ENCODE peak calls at places on chromosomes 7 and 10, in four cellular contexts. One of them, this sample, is unnamed.

GRCh38 chr10:70816220-70816894 is 609 bp downstream of the SGPL1 start:
- DNase-seq in HepG2: peak; percentile 74
- DNase-seq in GM12878: no peak
- DNase-seq in K562: peak; percentile 81
- DNase-seq in this sample: peak; percentile 67

GRCh38 chr10:68142761-68143160 is 33.5 kb downstream of the MYPN start:
- DNase-seq in HepG2: no peak
- DNase-seq in GM12878: no peak
- DNase-seq in K562: no peak
- DNase-seq in this sample: no peak

GRCh38 chr10:104067525-104067924 is 18.2 kb downstream of the COL17A1 start:
- DNase-seq in K562: no peak
- DNase-seq in GM12878: no peak
- DNase-seq in HepG2: no peak
- DNase-seq in this sample: peak; percentile 58

GRCh38 chr7:123624527-123625183 is 23.0 kb downstream of the ASB15 start:
- DNase-seq in HepG2: peak; percentile 47
- DNase-seq in K562: peak; percentile 76
- DNase-seq in GM12878: peak; percentile 25
- DNase-seq in this sample: peak; percentile 86

GRCh38 chr10:133326745-133327650 is 9.7 kb downstream of the CALY start:
- DNase-seq in GM12878: no peak
- DNase-seq in K562: no peak
- DNase-seq in HepG2: no peak
- DNase-seq in this sample: no peak

GRCh38 chr10:129703287-129704137 is 236.5 kb downstream of the MGMT start:
- DNase-seq in GM12878: no peak
- DNase-seq in HepG2: no peak
- DNase-seq in K562: no peak
- DNase-seq in this sample: no peak

GRCh38 chr10:25226775-25227682 is 52.2 kb downstream of the GPR158 start:
- DNase-seq in K562: peak; percentile 21
- DNase-seq in GM12878: peak; percentile 4
- DNase-seq in HepG2: peak; percentile 21
- DNase-seq in this sample: peak; percentile 41

GRCh38 chr10:116765549-116766162 is 23.3 kb upstream of the HSPA12A start:
- DNase-seq in GM12878: no peak
- DNase-seq in K562: peak; percentile 55
- DNase-seq in HepG2: no peak
- DNase-seq in this sample: peak; percentile 45

GRCh38 chr7:127266047-127266446 is 13.3 kb upstream of the GRM8 start:
- DNase-seq in GM12878: no peak
- DNase-seq in HepG2: no peak
- DNase-seq in K562: no peak
- DNase-seq in this sample: no peak

GRCh38 chr7:50307368-50308012 is 3.0 kb downstream of the IKZF1 start:
- DNase-seq in GM12878: no peak
- DNase-seq in K562: peak; percentile 53
- DNase-seq in HepG2: no peak
- DNase-seq in this sample: no peak

GRCh38 chr7:109772161-109772560 is 1202.5 kb downstream of the DNAJB9 start:
- DNase-seq in GM12878: no peak
- DNase-seq in HepG2: no peak
- DNase-seq in K562: no peak
- DNase-seq in this sample: no peak

GRCh38 chr7:69890081-69890369 is 291.8 kb downstream of the AUTS2 start:
- DNase-seq in K562: no peak
- DNase-seq in GM12878: no peak
- DNase-seq in HepG2: no peak
- DNase-seq in this sample: no peak

GRCh38 chr7:128389815-128390329 is 19.9 kb downstream of the IMPDH1 start:
- DNase-seq in GM12878: no peak
- DNase-seq in HepG2: no peak
- DNase-seq in K562: peak; percentile 9
- DNase-seq in this sample: no peak

GRCh38 chr7:148701414-148701813 is 2.7 kb downstream of the CUL1 start:
- DNase-seq in GM12878: no peak
- DNase-seq in K562: peak; percentile 41
- DNase-seq in HepG2: no peak
- DNase-seq in this sample: no peak

GRCh38 chr7:80106498-80107113 is 28.0 kb upstream of the GNAI1 start:
- DNase-seq in K562: no peak
- DNase-seq in GM12878: no peak
- DNase-seq in HepG2: no peak
- DNase-seq in this sample: no peak

GRCh38 chr7:116173051-116174028 is 37.0 kb upstream of the TES start:
- DNase-seq in HepG2: peak; percentile 77
- DNase-seq in GM12878: no peak
- DNase-seq in K562: peak; percentile 43
- DNase-seq in this sample: no peak

GRCh38 chr7:137940656-137941518 is 61.0 kb downstream of the CREB3L2 start:
- DNase-seq in K562: peak; percentile 60
- DNase-seq in HepG2: peak; percentile 74
- DNase-seq in GM12878: no peak
- DNase-seq in this sample: no peak

GRCh38 chr7:2644514-2645273 is 12.9 kb downstream of the TTYH3 start:
- DNase-seq in HepG2: no peak
- DNase-seq in GM12878: no peak
- DNase-seq in K562: no peak
- DNase-seq in this sample: no peak
- TF ChIP-seq ETV6 in HepG2: no peak
- TF ChIP-seq ETV6 in GM12878: no peak
- TF ChIP-seq ETV6 in K562: no peak
- TF ChIP-seq ETV6 in this sample: no peak

GRCh38 chr7:27345964-27346363 is 103.4 kb downstream of the EVX1 start:
- DNase-seq in K562: no peak
- DNase-seq in GM12878: no peak
- DNase-seq in HepG2: no peak
- DNase-seq in this sample: no peak
- TF ChIP-seq TCF7 in K562: no peak
- TF ChIP-seq TCF7 in GM12878: no peak
- TF ChIP-seq TCF7 in HepG2: no peak
- TF ChIP-seq TCF7 in this sample: no peak

DNA sequence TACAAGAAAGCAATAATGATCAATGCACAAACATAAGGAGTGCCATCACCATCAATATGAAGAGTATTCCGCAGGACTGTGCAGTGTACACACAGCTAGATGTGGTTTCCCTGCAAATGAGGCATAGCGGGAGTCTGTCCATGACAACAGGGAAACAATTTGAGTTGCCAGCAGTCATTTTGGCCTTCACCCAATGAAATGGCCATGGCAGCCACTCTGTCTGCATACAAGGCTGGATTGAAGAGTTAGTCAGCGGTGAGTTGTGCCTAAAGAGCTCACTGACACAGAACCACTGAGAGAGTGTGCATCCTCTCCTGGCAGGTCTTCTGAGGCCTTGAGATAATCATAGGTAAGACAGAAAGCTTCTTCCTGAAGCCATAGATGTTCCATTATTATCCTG is 303.3 kb downstream of the IPMK start:
- DNase-seq in HepG2: no peak
- DNase-seq in GM12878: no peak
- DNase-seq in K562: no peak
- DNase-seq in this sample: no peak
- TF ChIP-seq CBFB in HepG2: no peak
- TF ChIP-seq CBFB in GM12878: no peak
- TF ChIP-seq CBFB in K562: no peak
- TF ChIP-seq CBFB in this sample: no peak

DNA sequence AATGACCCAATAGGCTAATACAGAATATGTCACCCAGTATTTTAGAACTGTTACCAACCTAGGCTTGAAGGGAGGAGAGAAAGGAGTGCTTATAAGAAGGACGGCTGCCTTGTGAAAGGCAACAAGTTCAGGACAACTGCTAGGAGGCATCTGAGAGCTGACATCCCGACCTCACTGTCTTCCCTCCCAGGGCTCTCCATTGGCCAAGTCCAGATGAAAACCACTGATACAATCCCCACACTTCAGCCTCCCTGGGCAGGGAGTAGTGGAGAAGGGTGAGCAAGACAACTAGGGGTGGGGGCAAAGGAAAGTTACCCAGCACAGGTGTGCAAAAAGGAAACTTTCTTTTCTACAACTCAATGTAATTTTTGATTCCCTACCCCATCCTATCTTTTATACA is 29.5 kb upstream of the TMEM273 start:
- DNase-seq in GM12878: no peak
- DNase-seq in K562: peak; percentile 63
- DNase-seq in HepG2: no peak
- DNase-seq in this sample: no peak
- TF ChIP-seq ETV6 in GM12878: no peak
- TF ChIP-seq ETV6 in K562: no peak
- TF ChIP-seq ETV6 in HepG2: no peak
- TF ChIP-seq ETV6 in this sample: no peak

GRCh38 chr10:22623624-22624263 is 90.6 kb downstream of the PIP4K2A start:
- DNase-seq in HepG2: peak; percentile 27
- DNase-seq in K562: peak; percentile 30
- DNase-seq in GM12878: no peak
- DNase-seq in this sample: no peak
- TF ChIP-seq TCF7 in HepG2: no peak
- TF ChIP-seq TCF7 in K562: no peak
- TF ChIP-seq TCF7 in GM12878: no peak
- TF ChIP-seq TCF7 in this sample: no peak

GRCh38 chr10:87705339-87705738 is 45.7 kb downstream of the PAPSS2 start:
- DNase-seq in K562: no peak
- DNase-seq in GM12878: no peak
- DNase-seq in HepG2: no peak
- DNase-seq in this sample: no peak
- TF ChIP-seq CBFB in K562: no peak
- TF ChIP-seq CBFB in GM12878: no peak
- TF ChIP-seq CBFB in HepG2: no peak
- TF ChIP-seq CBFB in this sample: no peak

DNA sequence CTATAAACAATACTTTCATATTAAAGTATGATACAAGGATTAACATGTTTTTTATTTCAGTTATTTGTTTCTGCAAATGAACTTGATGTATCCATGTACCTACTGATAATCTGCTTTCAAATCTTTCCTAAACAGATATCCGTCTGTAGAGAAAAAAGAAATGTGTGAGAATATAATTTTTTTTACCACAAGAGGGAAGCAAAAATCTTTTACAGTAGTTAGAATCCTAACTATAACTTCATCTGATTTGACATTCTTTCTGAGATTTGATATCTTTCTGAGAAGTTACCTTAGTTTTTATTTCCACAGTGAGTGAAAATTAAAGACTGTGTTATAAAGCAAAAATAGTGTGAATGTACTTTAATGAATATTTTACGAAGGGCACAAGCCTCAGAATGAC is 203.9 kb upstream of the PCLO start:
- DNase-seq in GM12878: no peak
- DNase-seq in K562: no peak
- DNase-seq in HepG2: no peak
- DNase-seq in this sample: no peak
- TF ChIP-seq ETV6 in GM12878: no peak
- TF ChIP-seq ETV6 in K562: no peak
- TF ChIP-seq ETV6 in HepG2: no peak
- TF ChIP-seq ETV6 in this sample: no peak

GRCh38 chr10:126063353-126063791 is 167.0 kb downstream of the FANK1 start:
- DNase-seq in K562: no peak
- DNase-seq in GM12878: no peak
- DNase-seq in HepG2: no peak
- DNase-seq in this sample: no peak
- TF ChIP-seq TCF7 in K562: no peak
- TF ChIP-seq TCF7 in GM12878: no peak
- TF ChIP-seq TCF7 in HepG2: no peak
- TF ChIP-seq TCF7 in this sample: no peak

GRCh38 chr10:21826725-21827124 is 176.8 kb downstream of the DNAJC1 start:
- DNase-seq in K562: no peak
- DNase-seq in HepG2: no peak
- DNase-seq in GM12878: no peak
- DNase-seq in this sample: no peak

GRCh38 chr10:21825345-21825744 is 178.2 kb downstream of the DNAJC1 start:
- DNase-seq in GM12878: no peak
- DNase-seq in HepG2: no peak
- DNase-seq in K562: no peak
- DNase-seq in this sample: no peak

GRCh38 chr10:21824409-21824808 is 179.1 kb downstream of the DNAJC1 start:
- DNase-seq in GM12878: no peak
- DNase-seq in K562: peak; percentile 68
- DNase-seq in HepG2: no peak
- DNase-seq in this sample: no peak

GRCh38 chr10:21830037-21830436 is 173.5 kb downstream of the DNAJC1 start:
- DNase-seq in GM12878: no peak
- DNase-seq in K562: no peak
- DNase-seq in HepG2: no peak
- DNase-seq in this sample: no peak

GRCh38 chr10:21827308-21827707 is 176.2 kb downstream of the DNAJC1 start:
- DNase-seq in K562: no peak
- DNase-seq in HepG2: no peak
- DNase-seq in GM12878: no peak
- DNase-seq in this sample: no peak
- TF ChIP-seq CBFB in K562: no peak
- TF ChIP-seq CBFB in HepG2: no peak
- TF ChIP-seq CBFB in GM12878: no peak
- TF ChIP-seq CBFB in this sample: no peak

GRCh38 chr10:59362991-59363390 is 642 bp upstream of the FAM13C start:
- DNase-seq in GM12878: no peak
- DNase-seq in HepG2: no peak
- DNase-seq in K562: no peak
- DNase-seq in this sample: peak; percentile 56
- TF ChIP-seq ETV6 in GM12878: no peak
- TF ChIP-seq ETV6 in HepG2: no peak
- TF ChIP-seq ETV6 in K562: no peak
- TF ChIP-seq ETV6 in this sample: no peak